ENCODE peak calls at places on chromosomes 1 and 21, in five cellular contexts. One of them, this sample, is unnamed.

GRCh38 chr1:167252986-167253385 is 32.3 kb downstream of the POU2F1 start:
- DNase-seq in lower leg skin: no peak
- DNase-seq in stimulated activated CD4-positive, alpha-beta T cell treated with anti-CD3 and anti-CD28 coated beads, TNF-alpha, amount 100 ng/mL, for 1 hour: no peak
- DNase-seq in NT2/D1: no peak
- DNase-seq in foreskin fibroblast: no peak
- DNase-seq in this sample: no peak

GRCh38 chr1:235199441-235199840 is 38.4 kb upstream of the RBM34 start:
- DNase-seq in lower leg skin: no peak
- DNase-seq in stimulated activated CD4-positive, alpha-beta T cell treated with anti-CD3 and anti-CD28 coated beads, TNF-alpha, amount 100 ng/mL, for 1 hour: no peak
- DNase-seq in NT2/D1: peak
- DNase-seq in foreskin fibroblast: peak
- DNase-seq in this sample: no peak

GRCh38 chr1:175146535-175147213 is 45.9 kb downstream of the KIAA0040 start:
- DNase-seq in lower leg skin: peak
- DNase-seq in stimulated activated CD4-positive, alpha-beta T cell treated with anti-CD3 and anti-CD28 coated beads, TNF-alpha, amount 100 ng/mL, for 1 hour: peak
- DNase-seq in NT2/D1: peak
- DNase-seq in foreskin fibroblast: peak
- DNase-seq in this sample: peak

GRCh38 chr21:41235214-41235613 is 67.3 kb downstream of the BACE2 start:
- DNase-seq in lower leg skin: no peak
- DNase-seq in stimulated activated CD4-positive, alpha-beta T cell treated with anti-CD3 and anti-CD28 coated beads, TNF-alpha, amount 100 ng/mL, for 1 hour: no peak
- DNase-seq in NT2/D1: no peak
- DNase-seq in foreskin fibroblast: no peak
- DNase-seq in this sample: no peak

GRCh38 chr1:67846538-67846937 is 13.3 kb upstream of the GNG12 start:
- DNase-seq in lower leg skin: no peak
- DNase-seq in stimulated activated CD4-positive, alpha-beta T cell treated with anti-CD3 and anti-CD28 coated beads, TNF-alpha, amount 100 ng/mL, for 1 hour: no peak
- DNase-seq in NT2/D1: no peak
- DNase-seq in foreskin fibroblast: no peak
- DNase-seq in this sample: no peak

GRCh38 chr1:93844262-93845045 is 34.6 kb downstream of the DNTTIP2 start:
- DNase-seq in lower leg skin: no peak
- DNase-seq in stimulated activated CD4-positive, alpha-beta T cell treated with anti-CD3 and anti-CD28 coated beads, TNF-alpha, amount 100 ng/mL, for 1 hour: no peak
- DNase-seq in NT2/D1: peak
- DNase-seq in foreskin fibroblast: peak
- DNase-seq in this sample: peak

GRCh38 chr1:230464618-230465017 is 38.5 kb upstream of the PGBD5 start:
- DNase-seq in lower leg skin: no peak
- DNase-seq in stimulated activated CD4-positive, alpha-beta T cell treated with anti-CD3 and anti-CD28 coated beads, TNF-alpha, amount 100 ng/mL, for 1 hour: no peak
- DNase-seq in NT2/D1: no peak
- DNase-seq in foreskin fibroblast: no peak
- DNase-seq in this sample: no peak

GRCh38 chr1:247270003-247270402 is 14.1 kb downstream of the VN1R5 start:
- DNase-seq in lower leg skin: no peak
- DNase-seq in stimulated activated CD4-positive, alpha-beta T cell treated with anti-CD3 and anti-CD28 coated beads, TNF-alpha, amount 100 ng/mL, for 1 hour: no peak
- DNase-seq in NT2/D1: no peak
- DNase-seq in foreskin fibroblast: no peak
- DNase-seq in this sample: no peak

GRCh38 chr1:58783090-58783992 is 506 bp downstream of the JUN start:
- DNase-seq in lower leg skin: peak
- DNase-seq in stimulated activated CD4-positive, alpha-beta T cell treated with anti-CD3 and anti-CD28 coated beads, TNF-alpha, amount 100 ng/mL, for 1 hour: no peak
- DNase-seq in NT2/D1: peak
- DNase-seq in foreskin fibroblast: no peak
- DNase-seq in this sample: peak